ENCODE peak calls at places on chromosomes 5 and 9, in eight cellular contexts. S, R, W, F, B, Z, J and H are unnamed samples.
A peak's percentile ranks its signal among the peaks of the same experiment; 100 is the strongest.

GRCh38 chr5:31536873-31537272 is 4.8 kb downstream of the C5orf22 start:
- DNase-seq in S (no peak), R (no peak), W (no peak), F (no peak), B (no peak), Z (no peak), J (no peak), H (no peak)

GRCh38 chr9:120161801-120162200 is 418.2 kb downstream of the CDK5RAP2 start:
- DNase-seq in S (no peak), R (no peak), W (no peak), F (no peak), B (no peak), Z (no peak), J (no peak), H (no peak)

GRCh38 chr5:95709967-95710650 is 21.0 kb upstream of the RHOBTB3 start:
- DNase-seq in S (no peak), R (no peak), W (peak; percentile 44), F (no peak), B (no peak), Z (no peak), J (peak; percentile 47), H (no peak)

GRCh38 chr5:129768715-129769114 is 20.8 kb downstream of the MINAR2 start:
- DNase-seq in S (no peak), R (no peak), W (no peak), F (no peak), B (no peak), Z (no peak), J (no peak), H (no peak)

GRCh38 chr5:134026521-134027202 is 21.9 kb upstream of the VDAC1 start:
- DNase-seq in S (no peak), R (peak; percentile 69), W (no peak), F (peak; percentile 66), B (peak; percentile 34), Z (peak; percentile 36), J (no peak), H (peak; percentile 77)

GRCh38 chr9:77462066-77462465 is 186.1 kb downstream of the GNA14 start:
- DNase-seq in S (no peak), R (no peak), W (no peak), F (no peak), B (no peak), Z (no peak), J (no peak), H (no peak)

GRCh38 chr5:112004867-112005532 is 248.0 kb upstream of the NREP start:
- DNase-seq in S (no peak), R (no peak), W (no peak), F (peak; percentile 34), B (no peak), Z (no peak), J (no peak), H (peak; percentile 32)

GRCh38 chr5:79386679-79387078 is 127.3 kb downstream of the HOMER1 start:
- DNase-seq in S (no peak), R (no peak), W (no peak), F (no peak), B (no peak), Z (no peak), J (no peak), H (no peak)

GRCh38 chr5:417301-417700 is 25.7 kb upstream of the EXOC3 start:
- DNase-seq in S (no peak), R (peak; percentile 29), W (no peak), F (no peak), B (no peak), Z (no peak), J (no peak), H (no peak)

GRCh38 chr5:130541617-130542221 is 623.3 kb downstream of the HINT1 start:
- DNase-seq in S (no peak), R (no peak), W (no peak), F (no peak), B (no peak), Z (no peak), J (no peak), H (no peak)

GRCh38 chr5:113099822-113100221 is 123.2 kb downstream of the DCP2 start:
- DNase-seq in S (no peak), R (no peak), W (no peak), F (no peak), B (no peak), Z (no peak), J (no peak), H (no peak)

GRCh38 chr9:80177949-80178480 is 606.2 kb downstream of the TLE4 start:
- DNase-seq in S (no peak), R (no peak), W (no peak), F (no peak), B (no peak), Z (no peak), J (no peak), H (no peak)

GRCh38 chr9:76013797-76014196 is 123.3 kb downstream of the PCSK5 start:
- DNase-seq in S (no peak), R (no peak), W (no peak), F (no peak), B (no peak), Z (no peak), J (no peak), H (no peak)

GRCh38 chr5:178998441-178998840 is 3.3 kb upstream of the GRM6 start:
- DNase-seq in S (no peak), R (no peak), W (no peak), F (no peak), B (no peak), Z (no peak), J (no peak), H (no peak)

GRCh38 chr9:91786132-91786896 is 163.7 kb downstream of the ROR2 start:
- DNase-seq in S (peak; percentile 17), R (no peak), W (no peak), F (no peak), B (no peak), Z (no peak), J (no peak), H (no peak)

GRCh38 chr5:54883374-54884194 is 101.8 kb downstream of the ESM1 start:
- DNase-seq in S (peak; percentile 91), R (peak; percentile 55), W (peak; percentile 50), F (no peak), B (no peak), Z (no peak), J (no peak), H (peak; percentile 15)

GRCh38 chr5:27612161-27612560 is 573.8 kb upstream of the CDH9 start:
- DNase-seq in S (no peak), R (no peak), W (no peak), F (no peak), B (no peak), Z (no peak), J (no peak), H (no peak)

GRCh38 chr5:92543246-92543645 is 1037.8 kb downstream of the NR2F1-AS1 start:
- DNase-seq in S (no peak), R (no peak), W (no peak), F (no peak), B (no peak), Z (no peak), J (no peak), H (no peak)

GRCh38 chr5:10399839-10400238 is 41.8 kb upstream of the ROPN1L start:
- DNase-seq in S (no peak), R (no peak), W (no peak), F (no peak), B (no peak), Z (no peak), J (no peak), H (no peak)

GRCh38 chr9:70668751-70669150 is 254.3 kb upstream of the KLF9 start:
- DNase-seq in S (no peak), R (no peak), W (no peak), F (no peak), B (no peak), Z (no peak), J (peak; percentile 7), H (no peak)

GRCh38 chr9:121698627-121699270 is 47.3 kb downstream of the DAB2IP start:
- DNase-seq in S (no peak), R (no peak), W (peak; percentile 52), F (peak; percentile 64), B (no peak), Z (no peak), J (peak; percentile 22), H (no peak)

GRCh38 chr5:179310439-179311090 is 34.7 kb downstream of the ADAMTS2 start:
- DNase-seq in S (peak; percentile 79), R (peak; percentile 39), W (no peak), F (no peak), B (no peak), Z (no peak), J (no peak), H (no peak)

GRCh38 chr9:116073826-116074225 is 79.8 kb upstream of the PAPPA start:
- DNase-seq in S (no peak), R (no peak), W (peak; percentile 17), F (no peak), B (no peak), Z (no peak), J (no peak), H (peak; percentile 69)

GRCh38 chr9:95102572-95102971 is 214.9 kb downstream of the FANCC start:
- DNase-seq in S (no peak), R (peak; percentile 37), W (no peak), F (no peak), B (no peak), Z (no peak), J (no peak), H (no peak)

GRCh38 chr5:80382488-80382887 is 25.4 kb upstream of the ZFYVE16 start:
- DNase-seq in S (no peak), R (no peak), W (no peak), F (no peak), B (no peak), Z (no peak), J (no peak), H (no peak)

GRCh38 chr5:77015938-77016569 is 14.2 kb upstream of the AGGF1 start:
- DNase-seq in S (no peak), R (no peak), W (no peak), F (peak; percentile 25), B (no peak), Z (no peak), J (no peak), H (peak; percentile 17)

GRCh38 chr9:99778308-99778707 is 43.4 kb upstream of the NR4A3 start:
- DNase-seq in S (no peak), R (no peak), W (no peak), F (no peak), B (no peak), Z (no peak), J (no peak), H (peak; percentile 76)

GRCh38 chr9:116332090-116332489 is 178.5 kb downstream of the PAPPA start:
- DNase-seq in S (no peak), R (no peak), W (no peak), F (no peak), B (no peak), Z (no peak), J (no peak), H (no peak)

GRCh38 chr9:3968891-3969290 is 331.0 kb downstream of the GLIS3 start:
- DNase-seq in S (no peak), R (no peak), W (no peak), F (no peak), B (no peak), Z (no peak), J (no peak), H (no peak)